ENCODE peak calls at places on chromosomes 12 and 14, in nine cellular contexts. One of them, this sample, is unnamed.

GRCh38 chr14:36663404-36664321 is 2.0 kb downstream of the PAX9 start:
- DNase-seq in uterus: no peak
- DNase-seq in WTC11: peak
- DNase-seq in psoas muscle: no peak
- DNase-seq in AG04450: no peak
- DNase-seq in kidney: peak
- DNase-seq in left ventricle myocardium inferior: no peak
- DNase-seq in astrocyte of the spinal cord: no peak
- DNase-seq in HCT116: no peak
- DNase-seq in this sample: peak

GRCh38 chr14:100557658-100558057 is 29.6 kb downstream of the BEGAIN start:
- DNase-seq in uterus: no peak
- DNase-seq in WTC11: no peak
- DNase-seq in psoas muscle: no peak
- DNase-seq in AG04450: no peak
- DNase-seq in kidney: no peak
- DNase-seq in left ventricle myocardium inferior: no peak
- DNase-seq in astrocyte of the spinal cord: no peak
- DNase-seq in HCT116: no peak
- DNase-seq in this sample: no peak

GRCh38 chr12:120394483-120395367 is 25.8 kb upstream of the MSI1 start:
- DNase-seq in uterus: no peak
- DNase-seq in WTC11: peak
- DNase-seq in psoas muscle: no peak
- DNase-seq in AG04450: no peak
- DNase-seq in kidney: peak
- DNase-seq in left ventricle myocardium inferior: no peak
- DNase-seq in astrocyte of the spinal cord: no peak
- DNase-seq in HCT116: no peak
- DNase-seq in this sample: no peak

GRCh38 chr12:98701166-98701565 is 56.1 kb downstream of the APAF1 start:
- DNase-seq in uterus: no peak
- DNase-seq in WTC11: no peak
- DNase-seq in psoas muscle: no peak
- DNase-seq in AG04450: peak
- DNase-seq in kidney: no peak
- DNase-seq in left ventricle myocardium inferior: no peak
- DNase-seq in astrocyte of the spinal cord: peak
- DNase-seq in HCT116: no peak
- DNase-seq in this sample: no peak

GRCh38 chr12:57211791-57212700 is 4.5 kb upstream of the NXPH4 start:
- DNase-seq in uterus: peak
- DNase-seq in WTC11: no peak
- DNase-seq in psoas muscle: no peak
- DNase-seq in AG04450: no peak
- DNase-seq in kidney: no peak
- DNase-seq in left ventricle myocardium inferior: no peak
- DNase-seq in astrocyte of the spinal cord: no peak
- DNase-seq in HCT116: no peak
- DNase-seq in this sample: no peak

GRCh38 chr12:4138051-4138450 is 135.5 kb upstream of the CCND2 start:
- DNase-seq in uterus: no peak
- DNase-seq in WTC11: no peak
- DNase-seq in psoas muscle: no peak
- DNase-seq in AG04450: no peak
- DNase-seq in kidney: no peak
- DNase-seq in left ventricle myocardium inferior: no peak
- DNase-seq in astrocyte of the spinal cord: no peak
- DNase-seq in HCT116: no peak
- DNase-seq in this sample: no peak

GRCh38 chr14:97710726-97711125 is 913.5 kb downstream of the VRK1 start:
- DNase-seq in uterus: no peak
- DNase-seq in WTC11: no peak
- DNase-seq in psoas muscle: no peak
- DNase-seq in AG04450: no peak
- DNase-seq in kidney: no peak
- DNase-seq in left ventricle myocardium inferior: no peak
- DNase-seq in astrocyte of the spinal cord: no peak
- DNase-seq in HCT116: no peak
- DNase-seq in this sample: no peak

GRCh38 chr14:58966991-58967390 is 221.5 kb upstream of the DAAM1 start:
- DNase-seq in uterus: no peak
- DNase-seq in WTC11: no peak
- DNase-seq in psoas muscle: no peak
- DNase-seq in AG04450: no peak
- DNase-seq in kidney: no peak
- DNase-seq in left ventricle myocardium inferior: no peak
- DNase-seq in astrocyte of the spinal cord: no peak
- DNase-seq in HCT116: no peak
- DNase-seq in this sample: no peak

GRCh38 chr14:104660597-104660996 is 28.8 kb upstream of the INF2 start:
- DNase-seq in uterus: no peak
- DNase-seq in WTC11: no peak
- DNase-seq in psoas muscle: no peak
- DNase-seq in AG04450: no peak
- DNase-seq in kidney: no peak
- DNase-seq in left ventricle myocardium inferior: no peak
- DNase-seq in astrocyte of the spinal cord: no peak
- DNase-seq in HCT116: no peak
- DNase-seq in this sample: peak

GRCh38 chr12:54891717-54892478 is 37.6 kb downstream of the MUCL1 start:
- DNase-seq in uterus: no peak
- DNase-seq in WTC11: no peak
- DNase-seq in psoas muscle: no peak
- DNase-seq in AG04450: no peak
- DNase-seq in kidney: no peak
- DNase-seq in left ventricle myocardium inferior: no peak
- DNase-seq in astrocyte of the spinal cord: peak
- DNase-seq in HCT116: no peak
- DNase-seq in this sample: no peak

GRCh38 chr12:17802657-17803641 is 287.0 kb downstream of the RERGL start:
- DNase-seq in uterus: no peak
- DNase-seq in WTC11: peak
- DNase-seq in psoas muscle: no peak
- DNase-seq in AG04450: no peak
- DNase-seq in kidney: no peak
- DNase-seq in left ventricle myocardium inferior: no peak
- DNase-seq in astrocyte of the spinal cord: no peak
- DNase-seq in HCT116: no peak
- DNase-seq in this sample: no peak

GRCh38 chr14:88270781-88271180 is 52.3 kb downstream of the KCNK10 start:
- DNase-seq in uterus: no peak
- DNase-seq in WTC11: peak
- DNase-seq in psoas muscle: no peak
- DNase-seq in AG04450: no peak
- DNase-seq in kidney: no peak
- DNase-seq in left ventricle myocardium inferior: no peak
- DNase-seq in astrocyte of the spinal cord: no peak
- DNase-seq in HCT116: no peak
- DNase-seq in this sample: no peak

GRCh38 chr12:95073698-95074520 is 491 bp upstream of the NR2C1 start:
- DNase-seq in uterus: no peak
- DNase-seq in WTC11: no peak
- DNase-seq in psoas muscle: no peak
- DNase-seq in AG04450: no peak
- DNase-seq in kidney: peak
- DNase-seq in left ventricle myocardium inferior: no peak
- DNase-seq in astrocyte of the spinal cord: no peak
- DNase-seq in HCT116: no peak
- DNase-seq in this sample: no peak
- TF ChIP-seq CTCF in uterus: peak
- TF ChIP-seq CTCF in WTC11: peak
- TF ChIP-seq CTCF in psoas muscle: peak
- TF ChIP-seq CTCF in AG04450: peak
- TF ChIP-seq CTCF in kidney: peak
- TF ChIP-seq CTCF in left ventricle myocardium inferior: peak
- TF ChIP-seq CTCF in astrocyte of the spinal cord: peak
- TF ChIP-seq CTCF in HCT116: peak
- TF ChIP-seq CTCF in this sample: peak

GRCh38 chr14:32013083-32013482 is 64.0 kb upstream of the ARHGAP5 start:
- DNase-seq in uterus: no peak
- DNase-seq in WTC11: peak
- DNase-seq in psoas muscle: no peak
- DNase-seq in AG04450: no peak
- DNase-seq in kidney: no peak
- DNase-seq in left ventricle myocardium inferior: no peak
- DNase-seq in astrocyte of the spinal cord: no peak
- DNase-seq in HCT116: no peak
- DNase-seq in this sample: no peak
- TF ChIP-seq CTCF in uterus: no peak
- TF ChIP-seq CTCF in WTC11: peak
- TF ChIP-seq CTCF in psoas muscle: no peak
- TF ChIP-seq CTCF in AG04450: no peak
- TF ChIP-seq CTCF in kidney: no peak
- TF ChIP-seq CTCF in left ventricle myocardium inferior: no peak
- TF ChIP-seq CTCF in astrocyte of the spinal cord: peak
- TF ChIP-seq CTCF in HCT116: peak
- TF ChIP-seq CTCF in this sample: no peak

GRCh38 chr14:50060871-50061663 is 55.3 kb downstream of the VCPKMT start:
- DNase-seq in uterus: peak
- DNase-seq in WTC11: no peak
- DNase-seq in psoas muscle: peak
- DNase-seq in AG04450: peak
- DNase-seq in kidney: no peak
- DNase-seq in left ventricle myocardium inferior: peak
- DNase-seq in astrocyte of the spinal cord: peak
- DNase-seq in HCT116: no peak
- DNase-seq in this sample: peak
- TF ChIP-seq CTCF in uterus: peak
- TF ChIP-seq CTCF in WTC11: peak
- TF ChIP-seq CTCF in psoas muscle: no peak
- TF ChIP-seq CTCF in AG04450: peak
- TF ChIP-seq CTCF in kidney: no peak
- TF ChIP-seq CTCF in left ventricle myocardium inferior: peak
- TF ChIP-seq CTCF in astrocyte of the spinal cord: peak
- TF ChIP-seq CTCF in HCT116: no peak
- TF ChIP-seq CTCF in this sample: no peak

GRCh38 chr12:112473056-112473455 is 54.3 kb downstream of the PTPN11 start:
- DNase-seq in uterus: no peak
- DNase-seq in WTC11: no peak
- DNase-seq in psoas muscle: no peak
- DNase-seq in AG04450: no peak
- DNase-seq in kidney: no peak
- DNase-seq in left ventricle myocardium inferior: no peak
- DNase-seq in astrocyte of the spinal cord: no peak
- DNase-seq in HCT116: no peak
- DNase-seq in this sample: peak
- TF ChIP-seq CTCF in uterus: no peak
- TF ChIP-seq CTCF in WTC11: no peak
- TF ChIP-seq CTCF in psoas muscle: no peak
- TF ChIP-seq CTCF in AG04450: no peak
- TF ChIP-seq CTCF in kidney: no peak
- TF ChIP-seq CTCF in left ventricle myocardium inferior: no peak
- TF ChIP-seq CTCF in astrocyte of the spinal cord: peak
- TF ChIP-seq CTCF in HCT116: peak
- TF ChIP-seq CTCF in this sample: peak

GRCh38 chr14:32908487-32909084 is 30.1 kb upstream of the NPAS3 start:
- DNase-seq in uterus: no peak
- DNase-seq in WTC11: no peak
- DNase-seq in psoas muscle: no peak
- DNase-seq in AG04450: no peak
- DNase-seq in kidney: no peak
- DNase-seq in left ventricle myocardium inferior: no peak
- DNase-seq in astrocyte of the spinal cord: no peak
- DNase-seq in HCT116: no peak
- DNase-seq in this sample: no peak

DNA sequence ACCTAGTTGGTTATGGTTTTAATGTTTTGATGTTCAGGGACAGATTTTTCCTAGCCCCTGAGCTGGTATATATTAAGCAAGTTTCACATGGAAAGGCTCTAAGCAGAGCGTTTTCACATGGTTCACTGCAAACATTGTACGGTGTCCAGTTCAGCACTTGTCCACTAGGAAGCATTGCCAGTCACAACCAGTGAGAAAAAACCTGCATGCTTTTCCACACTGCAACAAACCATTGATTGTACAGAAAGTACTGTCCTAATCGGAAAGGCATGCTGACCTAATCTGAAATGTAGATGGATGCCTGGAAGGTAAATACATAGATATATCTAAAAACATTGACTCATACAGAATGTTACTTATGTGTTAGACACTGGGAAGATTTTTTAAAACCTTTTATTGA is 25.0 kb upstream of the NPAS3 start:
- DNase-seq in uterus: no peak
- DNase-seq in WTC11: no peak
- DNase-seq in psoas muscle: no peak
- DNase-seq in AG04450: no peak
- DNase-seq in kidney: no peak
- DNase-seq in left ventricle myocardium inferior: no peak
- DNase-seq in astrocyte of the spinal cord: peak
- DNase-seq in HCT116: no peak
- DNase-seq in this sample: no peak
- TF ChIP-seq CTCF in uterus: no peak
- TF ChIP-seq CTCF in WTC11: no peak
- TF ChIP-seq CTCF in psoas muscle: no peak
- TF ChIP-seq CTCF in AG04450: peak
- TF ChIP-seq CTCF in kidney: no peak
- TF ChIP-seq CTCF in left ventricle myocardium inferior: peak
- TF ChIP-seq CTCF in astrocyte of the spinal cord: peak
- TF ChIP-seq CTCF in HCT116: no peak
- TF ChIP-seq CTCF in this sample: no peak

GRCh38 chr14:96246535-96246839 is 9.5 kb upstream of the BDKRB1 start:
- DNase-seq in uterus: no peak
- DNase-seq in WTC11: no peak
- DNase-seq in psoas muscle: no peak
- DNase-seq in AG04450: peak
- DNase-seq in kidney: no peak
- DNase-seq in left ventricle myocardium inferior: no peak
- DNase-seq in astrocyte of the spinal cord: peak
- DNase-seq in HCT116: no peak
- DNase-seq in this sample: no peak
- TF ChIP-seq CTCF in uterus: no peak
- TF ChIP-seq CTCF in WTC11: no peak
- TF ChIP-seq CTCF in psoas muscle: no peak
- TF ChIP-seq CTCF in AG04450: no peak
- TF ChIP-seq CTCF in kidney: no peak
- TF ChIP-seq CTCF in left ventricle myocardium inferior: no peak
- TF ChIP-seq CTCF in astrocyte of the spinal cord: no peak
- TF ChIP-seq CTCF in HCT116: no peak
- TF ChIP-seq CTCF in this sample: no peak

DNA sequence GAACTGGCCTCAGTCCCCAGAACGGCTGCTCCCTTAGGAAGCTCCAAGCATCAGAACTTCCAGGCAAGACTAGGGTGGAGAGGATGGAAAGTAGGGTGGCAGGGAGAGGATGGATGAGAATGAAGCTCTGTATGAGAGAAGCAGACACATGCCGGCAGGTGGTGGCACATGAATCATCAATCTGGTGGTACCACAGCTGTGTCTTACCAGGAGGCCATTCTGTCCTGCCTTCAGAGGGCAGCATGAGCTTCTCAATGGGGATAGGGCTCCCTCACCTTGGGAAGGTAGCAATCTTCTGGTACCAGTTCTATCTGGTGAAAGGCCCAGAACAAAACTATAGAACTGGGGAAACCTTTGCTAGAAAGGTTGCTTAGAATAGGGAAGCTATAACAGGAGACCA is 55.4 kb upstream of the PYGL start:
- DNase-seq in uterus: no peak
- DNase-seq in WTC11: no peak
- DNase-seq in psoas muscle: no peak
- DNase-seq in AG04450: no peak
- DNase-seq in kidney: no peak
- DNase-seq in left ventricle myocardium inferior: no peak
- DNase-seq in astrocyte of the spinal cord: no peak
- DNase-seq in HCT116: no peak
- DNase-seq in this sample: no peak
- TF ChIP-seq CTCF in uterus: no peak
- TF ChIP-seq CTCF in WTC11: no peak
- TF ChIP-seq CTCF in psoas muscle: peak
- TF ChIP-seq CTCF in AG04450: no peak
- TF ChIP-seq CTCF in kidney: no peak
- TF ChIP-seq CTCF in left ventricle myocardium inferior: no peak
- TF ChIP-seq CTCF in astrocyte of the spinal cord: no peak
- TF ChIP-seq CTCF in HCT116: no peak
- TF ChIP-seq CTCF in this sample: no peak

This sample was measured in GM13977.